ENCODE peak calls at places on chromosomes 16 and 17, in eight cellular contexts. Y, W, O, C, B, F, M and Q are unnamed samples.

GRCh38 chr17:37608369-37609169 is 649 bp downstream of the SYNRG start:
- DNase-seq in C (peak), F (no peak), W (no peak), M (peak), B (peak), Y (peak), O (no peak), Q (peak)

GRCh38 chr17:27565874-27566672 is 64.9 kb upstream of the LGALS9 start:
- DNase-seq in W (no peak), F (no peak), C (no peak), O (no peak), B (no peak), M (no peak), Y (no peak), Q (no peak)

GRCh38 chr16:3235856-3236669 is 1.1 kb upstream of the ZNF200 start:
- DNase-seq in W (no peak), O (peak), C (no peak), M (peak), B (peak), Y (peak), F (peak), Q (peak)

GRCh38 chr17:63694974-63695773 is 4.8 kb downstream of the LIMD2 start:
- DNase-seq in O (no peak), W (no peak), Y (no peak), F (peak), M (no peak), C (no peak), B (no peak), Q (no peak)

GRCh38 chr16:22098538-22099255 is 6.4 kb downstream of the VWA3A start:
- DNase-seq in F (no peak), O (no peak), B (peak), Y (no peak), W (no peak), M (peak), C (peak), Q (peak)

GRCh38 chr17:48054238-48055185 is 6.4 kb downstream of the NFE2L1 start:
- DNase-seq in O (peak), W (peak), Y (peak), F (no peak), M (no peak), C (peak), B (no peak), Q (peak)

GRCh38 chr17:11668633-11669032 is 70.4 kb downstream of the DNAH9 start:
- DNase-seq in W (no peak), Y (no peak), O (no peak), M (no peak), B (no peak), F (no peak), C (no peak), Q (no peak)

GRCh38 chr16:813204-813915 is 12.8 kb upstream of the GNG13 start:
- DNase-seq in B (peak), M (no peak), F (peak), C (peak), O (peak), Y (no peak), W (no peak), Q (no peak)

GRCh38 chr17:51427259-51428255 is 167.2 kb downstream of the UTP18 start:
- DNase-seq in B (no peak), F (peak), O (no peak), W (no peak), Y (no peak), C (no peak), M (no peak), Q (no peak)

GRCh38 chr16:88893127-88893968 is 26.9 kb upstream of the PABPN1L start:
- DNase-seq in F (no peak), O (no peak), M (no peak), W (no peak), B (no peak), C (no peak), Y (no peak), Q (no peak)

GRCh38 chr17:43011728-43012472 is 5.3 kb downstream of the IFI35 start:
- DNase-seq in O (no peak), F (no peak), B (no peak), Y (no peak), W (no peak), M (no peak), C (no peak), Q (no peak)

GRCh38 chr16:88461291-88462269 is 8.5 kb downstream of the ZFPM1 start:
- DNase-seq in F (no peak), M (no peak), W (no peak), C (no peak), B (no peak), Y (no peak), O (no peak), Q (no peak)

GRCh38 chr17:43907425-43907981 is at the start of gene MPP2:
- DNase-seq in F (peak), W (no peak), M (peak), B (peak), Y (peak), C (no peak), O (peak), Q (no peak)

GRCh38 chr16:12067714-12068401 is 91.3 kb downstream of the SNX29 start:
- DNase-seq in M (peak), B (peak), C (peak), W (peak), O (no peak), F (no peak), Y (no peak), Q (peak)

GRCh38 chr17:74642995-74643394 is 19.5 kb upstream of the CD300E start:
- DNase-seq in B (no peak), C (no peak), F (no peak), W (no peak), M (no peak), O (no peak), Y (no peak), Q (no peak)

GRCh38 chr17:75289832-75290337 is 652 bp upstream of the SLC25A19 start:
- DNase-seq in B (peak), O (peak), F (peak), Y (peak), C (peak), W (no peak), M (peak), Q (peak)

GRCh38 chr16:50121721-50122445 is 31.2 kb upstream of the TENT4B start:
- DNase-seq in Y (no peak), F (no peak), O (no peak), W (no peak), B (no peak), M (no peak), C (no peak), Q (no peak)

GRCh38 chr16:81558444-81559175 is 114.0 kb downstream of the CMIP start:
- DNase-seq in O (no peak), M (peak), Y (peak), C (no peak), W (peak), B (no peak), F (no peak), Q (no peak)

GRCh38 chr16:31147574-31147973 is 2.3 kb downstream of the PRSS36 start:
- DNase-seq in B (no peak), C (no peak), M (no peak), Y (no peak), O (no peak), F (no peak), W (no peak), Q (no peak)

GRCh38 chr16:31149332-31149731 is 534 bp downstream of the PRSS36 start:
- DNase-seq in W (no peak), C (no peak), B (no peak), Y (no peak), F (no peak), O (no peak), M (no peak), Q (no peak)

GRCh38 chr16:31149894-31150890 is at the start of gene PRSS36:
- DNase-seq in F (no peak), B (no peak), Y (no peak), C (no peak), W (no peak), M (no peak), O (no peak), Q (no peak)

GRCh38 chr16:31148896-31149295 is 970 bp downstream of the PRSS36 start:
- DNase-seq in O (no peak), C (no peak), B (no peak), F (no peak), Y (no peak), M (no peak), W (no peak), Q (no peak)

DNA sequence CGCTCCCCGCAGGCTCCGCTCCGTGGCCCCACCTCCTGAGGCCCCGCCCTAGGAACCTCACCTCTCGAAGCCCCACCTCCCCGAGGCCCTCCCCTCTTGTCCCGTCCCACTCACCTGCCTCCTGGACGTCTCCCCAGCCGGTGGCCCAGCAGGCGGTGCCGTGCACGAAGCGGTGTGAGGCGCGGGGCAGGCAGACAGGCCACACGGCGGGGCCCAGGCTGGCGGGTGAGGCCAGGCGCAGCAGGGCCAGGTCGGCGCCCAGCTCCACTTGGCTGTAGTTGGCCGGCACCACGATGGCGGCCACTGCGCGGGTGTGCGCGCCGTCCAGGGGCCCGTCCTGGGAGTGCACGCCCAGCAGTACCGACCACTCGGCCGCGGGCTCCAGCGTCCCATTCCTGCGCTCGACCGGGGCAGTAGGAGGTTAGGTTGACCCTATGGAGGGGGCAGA is 1.6 kb downstream of the PRSS36 start:
- DNase-seq in W (no peak), O (no peak), Y (no peak), F (no peak), B (no peak), M (no peak), C (no peak), Q (no peak)
- TF ChIP-seq CTCF in W (no peak), O (no peak), Y (no peak), F (no peak), B (no peak), M (no peak), C (no peak), Q (no peak)

DNA sequence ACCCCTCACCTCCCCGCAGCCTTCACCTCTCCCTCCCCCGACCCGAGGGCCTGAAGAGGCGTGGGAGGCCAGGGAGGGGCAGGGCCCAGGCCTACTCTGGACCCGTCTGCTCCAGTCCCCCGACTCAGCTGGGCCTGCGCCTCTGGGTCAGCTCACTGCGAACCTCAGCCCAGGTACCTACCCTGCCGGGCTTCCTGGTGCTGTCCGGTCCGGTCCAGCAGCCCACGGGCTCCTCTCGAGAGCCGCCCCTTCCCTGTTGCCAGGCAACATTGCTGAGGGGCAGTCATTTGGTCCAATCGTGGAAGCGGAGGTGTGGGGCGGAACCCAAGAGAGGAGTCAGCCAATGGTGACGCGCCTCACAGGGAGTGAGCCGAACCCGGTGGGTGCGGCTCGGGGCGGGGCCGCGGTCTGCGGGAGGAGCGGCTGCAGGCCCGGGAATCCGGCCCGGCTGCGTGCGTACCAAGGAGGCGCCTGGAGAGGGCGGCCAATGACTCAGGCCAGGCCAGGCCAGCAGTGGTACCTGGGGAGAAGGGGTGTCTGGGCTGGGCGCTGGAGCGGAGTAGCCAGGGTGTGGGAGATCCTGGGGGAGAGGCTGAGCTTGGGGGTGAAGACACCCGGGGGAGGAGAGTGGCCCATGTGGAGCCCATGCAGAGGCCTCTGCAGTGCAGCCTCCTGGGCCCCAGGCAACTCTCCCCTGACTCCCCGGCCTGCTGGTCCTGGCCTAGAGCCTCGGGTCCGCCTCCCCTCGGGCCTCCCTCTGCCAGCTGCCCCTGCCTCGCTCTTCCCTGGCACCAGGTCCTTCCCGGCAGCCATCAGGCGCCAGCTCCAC is at the start of gene MEAK7:
- DNase-seq in Y (peak), M (peak), W (peak), O (peak), F (peak), B (peak), C (peak), Q (peak)
- TF ChIP-seq CTCF in Y (no peak), M (no peak), W (no peak), O (no peak), F (no peak), B (no peak), C (no peak), Q (peak)

DNA sequence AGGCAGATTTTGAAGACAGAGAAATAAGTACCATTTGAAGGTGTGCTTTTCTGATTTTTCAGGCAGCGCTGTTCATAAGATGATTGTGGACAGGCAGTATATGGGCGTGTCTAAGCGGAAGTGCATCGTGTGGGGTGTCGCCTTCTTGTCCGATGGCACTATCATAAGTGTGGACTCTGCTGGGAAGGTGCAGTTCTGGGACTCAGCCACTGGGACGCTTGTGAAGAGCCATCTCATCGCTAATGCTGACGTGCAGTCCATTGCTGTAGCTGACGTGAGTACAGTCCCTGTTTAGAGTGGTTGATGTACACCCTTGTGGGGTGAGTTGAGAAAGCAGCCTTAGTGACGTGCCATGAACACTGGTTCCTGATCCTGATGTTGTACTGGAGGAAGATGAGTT is 10.7 kb downstream of the UTP4 start:
- DNase-seq in Y (no peak), W (no peak), B (no peak), O (no peak), M (peak), F (no peak), C (no peak), Q (no peak)
- TF ChIP-seq CTCF in Y (no peak), W (no peak), B (peak), O (no peak), M (no peak), F (no peak), C (no peak), Q (no peak)

GRCh38 chr17:58121925-58122324 is 26.3 kb upstream of the OR4D1 start:
- DNase-seq in F (no peak), B (peak), C (peak), W (no peak), Y (no peak), M (peak), O (no peak), Q (peak)
- TF ChIP-seq CTCF in F (peak), B (peak), C (peak), W (no peak), Y (no peak), M (peak), O (no peak), Q (peak)